ENCODE peak calls at places on chromosomes 6 and 20, in ten cellular contexts. C is GM20000, P is stomach, Y is tibial artery, X is astrocyte of the spinal cord, G is left ventricle myocardium inferior, S is upper lobe of left lung, U is Calu3, Q is endothelial cell, A is endodermal cell. I is an unnamed sample.
A peak's percentile ranks its signal among the peaks of the same experiment; 100 is the strongest.

GRCh38 chr6:8182209-8182845 is 80.0 kb upstream of the EEF1E1 start:
- DNase-seq in X (no peak), A (no peak), U (no peak), P (no peak), G (no peak), S (no peak), Y (no peak), Q (no peak), C (no peak), I (no peak)

GRCh38 chr6:97925504-97925903 is 642.5 kb upstream of the MMS22L start:
- DNase-seq in U (no peak), Y (no peak), P (no peak), G (no peak), S (no peak), X (no peak), Q (no peak), C (no peak), A (no peak), I (no peak)

GRCh38 chr6:42514746-42515145 is 49.1 kb upstream of the UBR2 start:
- DNase-seq in S (no peak), X (no peak), Y (no peak), Q (no peak), U (no peak), P (no peak), C (no peak), A (no peak), G (no peak), I (no peak)

GRCh38 chr6:75128881-75129570 is 76.8 kb downstream of the COL12A1 start:
- DNase-seq in G (no peak), P (no peak), U (no peak), Y (no peak), S (no peak), A (no peak), C (no peak), Q (no peak), X (no peak), I (no peak)

GRCh38 chr6:89999995-90000825 is 105.9 kb downstream of the GJA10 start:
- DNase-seq in X (no peak), S (no peak), G (no peak), P (no peak), U (no peak), C (no peak), A (no peak), Y (no peak), Q (no peak), I (no peak)

GRCh38 chr20:19633985-19634384 is 124.1 kb upstream of the RIN2 start:
- DNase-seq in C (no peak), S (no peak), Q (no peak), X (peak; percentile 8), A (peak; percentile 13), G (no peak), P (no peak), Y (no peak), U (no peak), I (no peak)

GRCh38 chr6:15296735-15297134 is 50.9 kb downstream of the JARID2 start:
- DNase-seq in G (no peak), Y (no peak), A (no peak), C (peak; percentile 46), X (no peak), P (no peak), U (no peak), S (no peak), Q (no peak), I (no peak)

GRCh38 chr20:62355527-62356142 is 11.5 kb downstream of the LAMA5 start:
- DNase-seq in A (peak; percentile 70), Q (no peak), S (peak; percentile 76), C (no peak), G (peak; percentile 73), P (no peak), U (peak; percentile 71), X (peak; percentile 65), Y (peak; percentile 91), I (peak; percentile 91)

GRCh38 chr20:6311841-6312655 is 189.2 kb upstream of the FERMT1 start:
- DNase-seq in Q (no peak), X (peak; percentile 4), Y (no peak), A (no peak), S (no peak), U (no peak), C (no peak), P (no peak), G (no peak), I (no peak)

GRCh38 chr6:142372348-142372747 is 70.5 kb downstream of the ADGRG6 start:
- DNase-seq in Y (no peak), C (no peak), P (no peak), S (no peak), X (peak; percentile 54), A (peak; percentile 58), U (peak; percentile 51), G (no peak), Q (no peak), I (no peak)

GRCh38 chr6:56689114-56689513 is 46.4 kb upstream of the DST start:
- DNase-seq in S (no peak), C (peak; percentile 19), A (no peak), Y (no peak), X (no peak), U (no peak), G (no peak), P (no peak), Q (no peak), I (no peak)

GRCh38 chr6:167952512-167952859 is 45.0 kb upstream of the KIF25 start:
- DNase-seq in S (no peak), P (no peak), Y (no peak), Q (no peak), X (no peak), C (no peak), U (no peak), G (no peak), A (no peak), I (no peak)

GRCh38 chr20:54292186-54292585 is 84.3 kb downstream of the PFDN4 start:
- DNase-seq in C (no peak), Q (no peak), U (peak; percentile 27), G (no peak), Y (no peak), S (no peak), X (peak; percentile 12), A (no peak), P (no peak), I (no peak)

GRCh38 chr20:54291339-54292060 is 83.6 kb downstream of the PFDN4 start:
- DNase-seq in Q (no peak), U (no peak), S (no peak), G (no peak), Y (no peak), C (no peak), X (no peak), A (no peak), P (no peak), I (no peak)

GRCh38 chr20:54293526-54293925 is 85.6 kb downstream of the PFDN4 start:
- DNase-seq in X (no peak), S (no peak), P (no peak), Q (no peak), Y (no peak), A (no peak), C (no peak), G (no peak), U (no peak), I (no peak)

GRCh38 chr20:54294094-54294493 is 86.2 kb downstream of the PFDN4 start:
- DNase-seq in S (no peak), X (no peak), C (no peak), U (no peak), Y (no peak), P (no peak), A (no peak), G (no peak), Q (no peak), I (no peak)

DNA sequence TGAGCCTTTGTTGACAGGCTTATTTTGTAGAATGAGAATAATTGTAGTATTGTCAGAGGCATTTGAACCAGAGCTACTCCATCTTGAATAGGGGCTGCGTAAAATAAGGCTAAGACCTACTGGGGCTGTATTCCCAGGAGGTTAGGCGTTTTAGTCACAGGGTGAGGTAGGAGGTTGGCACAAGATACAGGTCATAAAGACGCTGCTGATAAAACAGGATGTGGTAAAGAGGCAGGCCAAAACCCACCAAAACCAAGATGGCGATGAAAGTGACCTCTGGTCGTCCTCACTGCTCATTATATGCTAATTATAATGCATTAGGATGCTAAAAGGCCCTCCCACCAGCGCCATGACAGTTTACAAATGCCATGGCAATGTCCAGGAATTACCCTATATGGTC is 82.7 kb downstream of the PFDN4 start:
- DNase-seq in S (no peak), A (no peak), Y (no peak), C (no peak), X (no peak), G (no peak), P (no peak), Q (no peak), U (no peak), I (no peak)
- TF ChIP-seq CTCF in S (no peak), A (no peak), Y (no peak), C (no peak), X (no peak), G (no peak), P (no peak), Q (no peak), U (no peak), I (no peak)

GRCh38 chr20:39893013-39893685 is 795.9 kb downstream of the MAFB start:
- DNase-seq in Q (no peak), U (no peak), C (no peak), X (peak; percentile 81), P (no peak), A (no peak), Y (no peak), G (no peak), S (no peak), I (no peak)
- TF ChIP-seq CTCF in Q (no peak), U (no peak), C (no peak), X (peak; percentile 14), P (no peak), A (peak; percentile 40), Y (no peak), G (no peak), S (no peak), I (no peak)

DNA sequence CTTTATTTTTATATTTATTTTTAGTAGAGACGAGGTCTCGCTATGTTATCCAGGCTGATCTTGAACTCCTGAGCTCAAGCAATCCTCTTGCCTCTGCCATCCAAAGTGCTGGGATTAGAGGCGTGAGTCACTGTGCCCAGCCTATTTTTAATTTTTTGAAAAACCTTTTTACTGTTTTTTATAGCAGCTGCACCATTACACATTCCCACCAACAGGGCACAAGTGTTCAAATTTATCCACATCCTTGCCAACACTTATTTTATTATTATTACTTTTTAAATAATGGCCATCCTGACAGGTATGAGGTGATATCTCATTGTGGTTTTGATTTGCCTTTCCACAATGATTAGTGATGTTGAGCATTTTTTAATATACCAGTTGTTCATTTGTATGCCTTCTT is 42.5 kb downstream of the PACSIN1 start:
- DNase-seq in G (no peak), C (no peak), X (no peak), Y (no peak), U (no peak), S (no peak), P (no peak), A (no peak), Q (no peak), I (no peak)
- TF ChIP-seq CTCF in G (no peak), C (no peak), X (no peak), Y (no peak), U (no peak), S (no peak), P (no peak), A (peak; percentile 50), Q (peak; percentile 14), I (no peak)

DNA sequence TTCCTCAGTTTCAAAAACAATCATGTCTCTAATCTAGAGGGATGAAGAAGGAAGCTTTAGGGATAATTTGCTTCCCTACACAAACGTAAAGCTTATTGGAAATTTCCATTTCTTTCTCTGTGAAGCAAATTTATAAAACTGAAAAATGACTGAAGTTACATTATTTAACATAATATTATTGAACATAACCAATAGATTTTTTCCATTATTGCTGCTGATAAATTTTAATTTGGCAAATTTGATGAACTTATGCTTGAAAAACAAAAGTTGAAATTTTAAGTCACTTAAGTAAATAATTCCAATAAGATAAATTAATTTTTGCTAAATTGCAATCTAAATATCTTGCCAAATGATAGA is 140.9 kb downstream of the GMDS start:
- DNase-seq in G (no peak), P (no peak), U (no peak), Y (no peak), C (no peak), S (no peak), A (no peak), Q (no peak), X (no peak), I (no peak)
- TF ChIP-seq CTCF in G (no peak), P (no peak), U (no peak), Y (no peak), C (no peak), S (no peak), A (no peak), Q (peak; percentile 39), X (no peak), I (no peak)